ENCODE peak calls at places on chromosomes 7 and 10, in four cellular contexts. K is thoracic aorta, M is fibroblast of mammary gland, V is ovary. T is an unnamed sample.

GRCh38 chr7:151568951-151569652 is 49.4 kb upstream of the RHEB start:
- DNase-seq in K (no peak), M (no peak), V (no peak), T (no peak)

GRCh38 chr10:84256510-84257342 is 11.9 kb downstream of the RGR start:
- DNase-seq in K (no peak), M (peak), V (peak), T (peak)

GRCh38 chr7:124992881-124993562 is 63.4 kb upstream of the POT1 start:
- DNase-seq in K (peak), M (peak), V (no peak), T (peak)

GRCh38 chr10:98795467-98795866 is 348.7 kb upstream of the HPS1 start:
- DNase-seq in K (no peak), M (no peak), V (no peak), T (no peak)

GRCh38 chr10:76202777-76203176 is 771.4 kb downstream of the LRMDA start:
- DNase-seq in K (no peak), M (peak), V (no peak), T (peak)

GRCh38 chr7:229184-229964 is 37.0 kb downstream of the FAM20C start:
- DNase-seq in K (peak), M (peak), V (peak), T (peak)

GRCh38 chr10:79401015-79401921 is 44.2 kb downstream of the ZCCHC24 start:
- DNase-seq in K (no peak), M (peak), V (peak), T (peak)

GRCh38 chr10:18689498-18689897 is 30.3 kb downstream of the ARL5B start:
- DNase-seq in K (no peak), M (peak), V (no peak), T (peak)

GRCh38 chr7:120805636-120806388 is 52.1 kb downstream of the TSPAN12 start:
- DNase-seq in K (no peak), M (peak), V (peak), T (peak)

GRCh38 chr7:52211930-52212329 is 823.5 kb upstream of the POM121L12 start:
- DNase-seq in K (no peak), M (no peak), V (no peak), T (no peak)

GRCh38 chr10:74199315-74199714 is 48.3 kb downstream of the ADK start:
- DNase-seq in K (no peak), M (no peak), V (no peak), T (no peak)

GRCh38 chr10:74194999-74195398 is 44.0 kb downstream of the ADK start:
- DNase-seq in K (no peak), M (peak), V (no peak), T (peak)

GRCh38 chr10:74190494-74190893 is 39.5 kb downstream of the ADK start:
- DNase-seq in K (no peak), M (no peak), V (no peak), T (no peak)

GRCh38 chr10:74189999-74190421 is 39.0 kb downstream of the ADK start:
- DNase-seq in K (no peak), M (peak), V (no peak), T (peak)

DNA sequence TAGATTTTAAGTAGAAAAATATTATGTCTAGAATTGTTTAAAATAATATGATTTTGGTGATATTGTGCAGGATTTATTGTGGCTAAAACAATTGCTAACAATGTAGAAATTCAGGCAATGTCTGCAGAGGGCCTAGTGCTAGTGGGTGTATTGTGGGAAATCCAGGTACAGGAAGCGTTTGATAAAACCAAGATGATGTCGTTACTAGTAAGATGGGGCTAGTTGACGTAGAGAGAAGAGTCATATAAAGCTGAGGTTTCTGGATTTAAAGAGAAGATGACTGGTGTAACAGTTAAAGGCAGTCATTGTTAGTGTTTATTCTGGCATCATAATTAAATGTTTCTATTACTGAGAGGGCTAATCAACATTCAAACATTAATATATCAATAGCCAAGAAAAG is 43.5 kb downstream of the ADK start:
- DNase-seq in K (no peak), M (peak), V (no peak), T (peak)
- H3K4me3 ChIP-seq in K (no peak), M (no peak), V (no peak), T (no peak)

GRCh38 chr7:116280803-116281202 is 70.5 kb downstream of the TES start:
- DNase-seq in K (no peak), M (no peak), V (no peak), T (no peak)
- TF ChIP-seq CTCF in K (no peak), M (no peak), V (no peak), T (no peak)

GRCh38 chr7:137480401-137480800 is 136.9 kb upstream of the PTN start:
- DNase-seq in K (no peak), M (no peak), V (no peak), T (no peak)

GRCh38 chr7:137474627-137475026 is 131.1 kb upstream of the PTN start:
- DNase-seq in K (no peak), M (no peak), V (no peak), T (no peak)

GRCh38 chr7:137471128-137471527 is 127.6 kb upstream of the PTN start:
- DNase-seq in K (no peak), M (no peak), V (no peak), T (no peak)

GRCh38 chr7:137476937-137477336 is 133.4 kb upstream of the PTN start:
- DNase-seq in K (no peak), M (peak), V (no peak), T (no peak)

GRCh38 chr7:137475966-137476365 is 132.4 kb upstream of the PTN start:
- DNase-seq in K (no peak), M (peak), V (no peak), T (no peak)
- H3K4me3 ChIP-seq in K (no peak), M (no peak), V (no peak), T (no peak)

GRCh38 chr7:72490301-72490700 is 78.2 kb upstream of the CALN1 start:
- DNase-seq in K (no peak), M (no peak), V (no peak), T (no peak)

GRCh38 chr7:72494807-72495206 is 82.7 kb upstream of the CALN1 start:
- DNase-seq in K (no peak), M (no peak), V (no peak), T (no peak)

GRCh38 chr7:72492446-72492845 is 80.3 kb upstream of the CALN1 start:
- DNase-seq in K (no peak), M (no peak), V (no peak), T (no peak)

GRCh38 chr7:72493850-72494661 is 81.9 kb upstream of the CALN1 start:
- DNase-seq in K (no peak), M (peak), V (no peak), T (peak)
- TF ChIP-seq CTCF in K (peak), M (peak), V (no peak), T (peak)

GRCh38 chr7:29864668-29865067 is 58.4 kb downstream of the WIPF3 start:
- DNase-seq in K (no peak), M (no peak), V (no peak), T (peak)
- H3K4me3 ChIP-seq in K (no peak), M (no peak), V (no peak), T (no peak)

GRCh38 chr7:97503367-97504094 is 228.4 kb upstream of the TAC1 start:
- DNase-seq in K (no peak), M (no peak), V (no peak), T (no peak)
- TF ChIP-seq CTCF in K (no peak), M (no peak), V (no peak), T (no peak)

GRCh38 chr7:87476179-87476557 is 688 bp upstream of the ABCB4 start:
- DNase-seq in K (no peak), M (no peak), V (no peak), T (no peak)
- H3K4me3 ChIP-seq in K (peak), M (no peak), V (no peak), T (no peak)